ENCODE peak calls at places on chromosomes 2 and 18, in seven cellular contexts. One of them, this sample, is unnamed.

GRCh38 chr2:21820271-21820670 is 696.5 kb downstream of the TDRD15 start:
- DNase-seq in DMS53: no peak
- DNase-seq in CD8-positive, alpha-beta memory T cell: no peak
- DNase-seq in Caki2: no peak
- DNase-seq in small intestine: no peak
- DNase-seq in M059J: peak
- DNase-seq in DND-41: no peak
- DNase-seq in this sample: no peak

GRCh38 chr18:27250471-27250870 is 65.4 kb upstream of the CHST9 start:
- DNase-seq in DMS53: no peak
- DNase-seq in CD8-positive, alpha-beta memory T cell: no peak
- DNase-seq in Caki2: no peak
- DNase-seq in small intestine: no peak
- DNase-seq in M059J: no peak
- DNase-seq in DND-41: no peak
- DNase-seq in this sample: no peak

GRCh38 chr2:200138386-200139184 is 167.9 kb upstream of the SPATS2L start:
- DNase-seq in DMS53: no peak
- DNase-seq in CD8-positive, alpha-beta memory T cell: no peak
- DNase-seq in Caki2: no peak
- DNase-seq in small intestine: no peak
- DNase-seq in M059J: no peak
- DNase-seq in DND-41: no peak
- DNase-seq in this sample: no peak

GRCh38 chr2:64826703-64827102 is 162.5 kb upstream of the SLC1A4 start:
- DNase-seq in DMS53: no peak
- DNase-seq in CD8-positive, alpha-beta memory T cell: no peak
- DNase-seq in Caki2: no peak
- DNase-seq in small intestine: no peak
- DNase-seq in M059J: no peak
- DNase-seq in DND-41: no peak
- DNase-seq in this sample: no peak

GRCh38 chr2:236661064-236661761 is 91.6 kb downstream of the ACKR3 start:
- DNase-seq in DMS53: no peak
- DNase-seq in CD8-positive, alpha-beta memory T cell: no peak
- DNase-seq in Caki2: peak
- DNase-seq in small intestine: no peak
- DNase-seq in M059J: peak
- DNase-seq in DND-41: no peak
- DNase-seq in this sample: no peak

GRCh38 chr18:12376034-12376717 is 851 bp downstream of the AFG3L2 start:
- DNase-seq in DMS53: peak
- DNase-seq in CD8-positive, alpha-beta memory T cell: peak
- DNase-seq in Caki2: peak
- DNase-seq in small intestine: peak
- DNase-seq in M059J: no peak
- DNase-seq in DND-41: peak
- DNase-seq in this sample: no peak

GRCh38 chr2:75608684-75609333 is 37.8 kb upstream of the MRPL19 start:
- DNase-seq in DMS53: peak
- DNase-seq in CD8-positive, alpha-beta memory T cell: peak
- DNase-seq in Caki2: peak
- DNase-seq in small intestine: peak
- DNase-seq in M059J: peak
- DNase-seq in DND-41: peak
- DNase-seq in this sample: peak

GRCh38 chr2:235937092-235937491 is 231.1 kb downstream of the GBX2 start:
- DNase-seq in DMS53: no peak
- DNase-seq in CD8-positive, alpha-beta memory T cell: no peak
- DNase-seq in Caki2: no peak
- DNase-seq in small intestine: no peak
- DNase-seq in M059J: no peak
- DNase-seq in DND-41: no peak
- DNase-seq in this sample: no peak

GRCh38 chr2:32427672-32428622 is 71.1 kb downstream of the BIRC6 start:
- DNase-seq in DMS53: peak
- DNase-seq in CD8-positive, alpha-beta memory T cell: no peak
- DNase-seq in Caki2: no peak
- DNase-seq in small intestine: no peak
- DNase-seq in M059J: peak
- DNase-seq in DND-41: no peak
- DNase-seq in this sample: peak

GRCh38 chr2:85353876-85354285 is 447 bp downstream of the RETSAT start:
- DNase-seq in DMS53: peak
- DNase-seq in CD8-positive, alpha-beta memory T cell: no peak
- DNase-seq in Caki2: no peak
- DNase-seq in small intestine: peak
- DNase-seq in M059J: peak
- DNase-seq in DND-41: no peak
- DNase-seq in this sample: peak

GRCh38 chr2:19971691-19972090 is 18.2 kb downstream of the WDR35 start:
- DNase-seq in DMS53: no peak
- DNase-seq in CD8-positive, alpha-beta memory T cell: peak
- DNase-seq in Caki2: no peak
- DNase-seq in small intestine: peak
- DNase-seq in M059J: no peak
- DNase-seq in DND-41: no peak
- DNase-seq in this sample: no peak

GRCh38 chr2:33230133-33230618 is 246.3 kb upstream of the RASGRP3 start:
- DNase-seq in DMS53: no peak
- DNase-seq in CD8-positive, alpha-beta memory T cell: no peak
- DNase-seq in Caki2: no peak
- DNase-seq in small intestine: no peak
- DNase-seq in M059J: no peak
- DNase-seq in DND-41: no peak
- DNase-seq in this sample: no peak

GRCh38 chr2:12300019-12300602 is 416.6 kb upstream of the TRIB2 start:
- DNase-seq in DMS53: no peak
- DNase-seq in CD8-positive, alpha-beta memory T cell: no peak
- DNase-seq in Caki2: no peak
- DNase-seq in small intestine: no peak
- DNase-seq in M059J: peak
- DNase-seq in DND-41: no peak
- DNase-seq in this sample: no peak

GRCh38 chr18:66754335-66754734 is 150.4 kb upstream of the CDH19 start:
- DNase-seq in DMS53: no peak
- DNase-seq in CD8-positive, alpha-beta memory T cell: no peak
- DNase-seq in Caki2: no peak
- DNase-seq in small intestine: no peak
- DNase-seq in M059J: no peak
- DNase-seq in DND-41: no peak
- DNase-seq in this sample: no peak

GRCh38 chr2:148640767-148641166 is 3.8 kb upstream of the EPC2 start:
- DNase-seq in DMS53: no peak
- DNase-seq in CD8-positive, alpha-beta memory T cell: no peak
- DNase-seq in Caki2: no peak
- DNase-seq in small intestine: peak
- DNase-seq in M059J: peak
- DNase-seq in DND-41: no peak
- DNase-seq in this sample: peak

GRCh38 chr2:152201466-152201830 is 25.9 kb upstream of the STAM2 start:
- DNase-seq in DMS53: no peak
- DNase-seq in CD8-positive, alpha-beta memory T cell: no peak
- DNase-seq in Caki2: no peak
- DNase-seq in small intestine: no peak
- DNase-seq in M059J: no peak
- DNase-seq in DND-41: no peak
- DNase-seq in this sample: no peak

GRCh38 chr2:15738965-15739364 is 147.3 kb downstream of the DDX1 start:
- DNase-seq in DMS53: no peak
- DNase-seq in CD8-positive, alpha-beta memory T cell: no peak
- DNase-seq in Caki2: no peak
- DNase-seq in small intestine: no peak
- DNase-seq in M059J: no peak
- DNase-seq in DND-41: no peak
- DNase-seq in this sample: no peak

GRCh38 chr2:177002983-177003382 is 209.6 kb upstream of the HNRNPA3 start:
- DNase-seq in DMS53: no peak
- DNase-seq in CD8-positive, alpha-beta memory T cell: no peak
- DNase-seq in Caki2: no peak
- DNase-seq in small intestine: no peak
- DNase-seq in M059J: no peak
- DNase-seq in DND-41: no peak
- DNase-seq in this sample: no peak

GRCh38 chr2:20050712-20051517 is 513 bp downstream of the LAPTM4A start:
- DNase-seq in DMS53: peak
- DNase-seq in CD8-positive, alpha-beta memory T cell: peak
- DNase-seq in Caki2: peak
- DNase-seq in small intestine: peak
- DNase-seq in M059J: peak
- DNase-seq in DND-41: peak
- DNase-seq in this sample: peak

GRCh38 chr2:134359367-134360081 is 105.7 kb downstream of the MGAT5 start:
- DNase-seq in DMS53: peak
- DNase-seq in CD8-positive, alpha-beta memory T cell: no peak
- DNase-seq in Caki2: peak
- DNase-seq in small intestine: peak
- DNase-seq in M059J: no peak
- DNase-seq in DND-41: no peak
- DNase-seq in this sample: no peak

GRCh38 chr2:171723724-171724683 is 36.7 kb downstream of the DYNC1I2 start:
- DNase-seq in DMS53: peak
- DNase-seq in CD8-positive, alpha-beta memory T cell: no peak
- DNase-seq in Caki2: peak
- DNase-seq in small intestine: no peak
- DNase-seq in M059J: peak
- DNase-seq in DND-41: no peak
- DNase-seq in this sample: peak

GRCh38 chr2:178155524-178155923 is 38.8 kb upstream of the OSBPL6 start:
- DNase-seq in DMS53: no peak
- DNase-seq in CD8-positive, alpha-beta memory T cell: no peak
- DNase-seq in Caki2: no peak
- DNase-seq in small intestine: no peak
- DNase-seq in M059J: no peak
- DNase-seq in DND-41: no peak
- DNase-seq in this sample: no peak

GRCh38 chr2:24084386-24085375 is at the start of gene TP53I3:
- DNase-seq in DMS53: peak
- DNase-seq in CD8-positive, alpha-beta memory T cell: peak
- DNase-seq in Caki2: peak
- DNase-seq in small intestine: peak
- DNase-seq in M059J: peak
- DNase-seq in DND-41: peak
- DNase-seq in this sample: peak

GRCh38 chr2:151459368-151459767 is 49.7 kb downstream of the RIF1 start:
- DNase-seq in DMS53: no peak
- DNase-seq in CD8-positive, alpha-beta memory T cell: no peak
- DNase-seq in Caki2: no peak
- DNase-seq in small intestine: no peak
- DNase-seq in M059J: no peak
- DNase-seq in DND-41: no peak
- DNase-seq in this sample: no peak

GRCh38 chr2:191006997-191007604 is 6.9 kb downstream of the STAT1 start:
- DNase-seq in DMS53: no peak
- DNase-seq in CD8-positive, alpha-beta memory T cell: no peak
- DNase-seq in Caki2: no peak
- DNase-seq in small intestine: no peak
- DNase-seq in M059J: no peak
- DNase-seq in DND-41: no peak
- DNase-seq in this sample: no peak

GRCh38 chr2:220163486-220163885 is 536.1 kb downstream of the SLC4A3 start:
- DNase-seq in DMS53: no peak
- DNase-seq in CD8-positive, alpha-beta memory T cell: no peak
- DNase-seq in Caki2: no peak
- DNase-seq in small intestine: no peak
- DNase-seq in M059J: peak
- DNase-seq in DND-41: no peak
- DNase-seq in this sample: no peak

GRCh38 chr2:39059366-39059952 is 61.4 kb downstream of the SOS1 start:
- DNase-seq in DMS53: peak
- DNase-seq in CD8-positive, alpha-beta memory T cell: peak
- DNase-seq in Caki2: peak
- DNase-seq in small intestine: peak
- DNase-seq in M059J: peak
- DNase-seq in DND-41: no peak
- DNase-seq in this sample: peak

GRCh38 chr2:73408198-73408597 is 22.6 kb downstream of the ALMS1 start:
- DNase-seq in DMS53: no peak
- DNase-seq in CD8-positive, alpha-beta memory T cell: no peak
- DNase-seq in Caki2: no peak
- DNase-seq in small intestine: no peak
- DNase-seq in M059J: no peak
- DNase-seq in DND-41: no peak
- DNase-seq in this sample: no peak

GRCh38 chr2:112342067-112342466 is 66.7 kb downstream of the ZC3H6 start:
- DNase-seq in DMS53: no peak
- DNase-seq in CD8-positive, alpha-beta memory T cell: no peak
- DNase-seq in Caki2: no peak
- DNase-seq in small intestine: no peak
- DNase-seq in M059J: peak
- DNase-seq in DND-41: no peak
- DNase-seq in this sample: no peak

GRCh38 chr2:177772529-177772928 is 300.0 kb downstream of the PDE11A start:
- DNase-seq in DMS53: peak
- DNase-seq in CD8-positive, alpha-beta memory T cell: peak
- DNase-seq in Caki2: peak
- DNase-seq in small intestine: peak
- DNase-seq in M059J: peak
- DNase-seq in DND-41: peak
- DNase-seq in this sample: no peak

GRCh38 chr2:241443486-241444223 is 64.7 kb downstream of the STK25 start:
- DNase-seq in DMS53: no peak
- DNase-seq in CD8-positive, alpha-beta memory T cell: peak
- DNase-seq in Caki2: peak
- DNase-seq in small intestine: peak
- DNase-seq in M059J: peak
- DNase-seq in DND-41: peak
- DNase-seq in this sample: no peak

GRCh38 chr18:33440384-33441043 is at the start of gene CCDC178:
- DNase-seq in DMS53: peak
- DNase-seq in CD8-positive, alpha-beta memory T cell: no peak
- DNase-seq in Caki2: no peak
- DNase-seq in small intestine: no peak
- DNase-seq in M059J: no peak
- DNase-seq in DND-41: no peak
- DNase-seq in this sample: no peak

GRCh38 chr2:237500681-237501424 is 13.8 kb downstream of the MLPH start:
- DNase-seq in DMS53: peak
- DNase-seq in CD8-positive, alpha-beta memory T cell: no peak
- DNase-seq in Caki2: peak
- DNase-seq in small intestine: no peak
- DNase-seq in M059J: peak
- DNase-seq in DND-41: no peak
- DNase-seq in this sample: no peak

This sample was measured in cerebellum.